ENCODE peak calls at places on chromosomes 6 and 20, in six cellular contexts. R is heart right ventricle, I is natural killer cell, H is neural crest cell, M is progenitor cell of endocrine pancreas, Y is cardiac muscle cell. Z is an unnamed sample.

GRCh38 chr6:48113130-48113529 is 2.1 kb upstream of the PTCHD4 start:
- DNase-seq in Y (no peak), R (no peak), H (no peak), I (no peak), M (no peak), Z (no peak)

GRCh38 chr6:151690303-151690702 is 117.2 kb upstream of the ESR1 start:
- DNase-seq in M (no peak), R (no peak), I (no peak), H (no peak), Y (peak), Z (no peak)

GRCh38 chr6:90284236-90284744 is 12.4 kb downstream of the BACH2 start:
- DNase-seq in Y (peak), H (no peak), R (no peak), I (peak), M (no peak), Z (no peak)

GRCh38 chr6:97068211-97068610 is 143.7 kb downstream of the KLHL32 start:
- DNase-seq in H (peak), R (no peak), M (no peak), Y (peak), I (no peak), Z (no peak)

GRCh38 chr20:2102585-2103453 is 1.2 kb downstream of the STK35 start:
- DNase-seq in Y (peak), I (peak), R (peak), M (peak), H (peak), Z (peak)

GRCh38 chr20:63192721-63193120 is 23.2 kb downstream of the YTHDF1 start:
- DNase-seq in M (no peak), I (no peak), H (no peak), Y (no peak), R (no peak), Z (no peak)

GRCh38 chr6:136822051-136822378 is 377 bp upstream of the PEX7 start:
- DNase-seq in R (no peak), I (no peak), H (no peak), Y (peak), M (no peak), Z (no peak)

GRCh38 chr20:48846516-48847492 is 19.0 kb upstream of the PREX1 start:
- DNase-seq in H (peak), Y (peak), R (no peak), I (no peak), M (no peak), Z (no peak)

GRCh38 chr20:52754366-52754765 is 217.8 kb upstream of the TSHZ2 start:
- DNase-seq in M (no peak), R (no peak), Y (no peak), H (no peak), I (no peak), Z (no peak)

GRCh38 chr6:117547688-117548621 is 54.4 kb downstream of the GOPC start:
- DNase-seq in H (no peak), I (peak), Y (peak), M (no peak), R (peak), Z (no peak)

GRCh38 chr20:48205786-48206185 is 420.5 kb upstream of the SULF2 start:
- DNase-seq in M (no peak), H (no peak), Y (no peak), R (no peak), I (no peak), Z (no peak)

GRCh38 chr6:14549319-14549770 is 431.8 kb downstream of the CD83 start:
- DNase-seq in Y (no peak), I (no peak), M (no peak), H (peak), R (no peak), Z (no peak)
- TF ChIP-seq CTCF in Y (no peak), I (no peak), M (no peak), H (no peak), R (no peak), Z (no peak)

GRCh38 chr6:145704153-145704781 is 31.1 kb downstream of the EPM2A start:
- DNase-seq in R (no peak), I (no peak), M (no peak), Y (peak), H (no peak), Z (no peak)
- TF ChIP-seq CTCF in R (peak), I (peak), M (peak), Y (peak), H (peak), Z (peak)

GRCh38 chr6:29014729-29015608 is 9.9 kb upstream of the ZNF311 start:
- DNase-seq in M (no peak), I (no peak), Y (peak), R (no peak), H (no peak), Z (no peak)
- TF ChIP-seq CTCF in M (peak), I (no peak), Y (no peak), R (no peak), H (peak), Z (peak)

DNA sequence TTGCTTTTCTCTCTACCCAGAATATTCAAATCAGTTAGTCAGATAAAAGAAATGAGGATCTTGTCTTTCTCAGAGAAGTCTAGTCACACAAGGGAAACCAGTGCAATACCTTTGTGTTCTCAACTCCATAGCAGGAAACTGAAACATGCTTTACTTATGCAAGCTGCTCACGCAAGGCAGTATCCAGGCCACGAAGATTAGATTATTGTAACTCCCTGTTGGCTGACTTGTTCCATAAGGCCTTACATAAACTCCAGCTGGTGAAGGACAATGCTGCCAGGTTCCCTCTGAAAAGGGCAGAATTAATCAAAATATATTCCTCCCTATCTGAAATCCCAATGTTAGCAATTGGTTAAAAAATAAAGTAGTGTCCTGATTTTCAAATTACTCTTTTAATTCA is 966.6 kb downstream of the HACE1 start:
- DNase-seq in I (no peak), R (no peak), Y (peak), H (no peak), M (no peak), Z (no peak)
- TF ChIP-seq CTCF in I (no peak), R (no peak), Y (no peak), H (no peak), M (no peak), Z (no peak)

DNA sequence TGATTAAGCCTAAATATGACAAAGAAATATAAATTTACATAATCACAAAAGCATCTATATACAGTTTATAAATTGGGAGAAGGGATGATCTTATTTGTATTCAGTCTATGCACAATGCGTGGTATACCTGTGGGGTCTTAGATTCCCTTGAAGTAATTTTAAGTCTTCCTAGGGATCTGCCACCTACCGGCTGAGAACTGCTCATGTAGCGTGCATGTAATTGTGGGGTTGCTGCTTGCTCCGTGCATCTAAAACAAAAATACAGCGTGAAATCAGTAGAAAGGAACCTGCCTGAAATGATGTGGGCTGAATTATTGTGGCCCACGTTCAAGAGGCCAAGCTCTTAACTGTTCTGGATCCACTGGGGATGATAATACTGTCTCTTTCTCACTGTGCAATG is 187.3 kb downstream of the MBOAT1 start:
- DNase-seq in R (no peak), M (no peak), Y (no peak), H (no peak), I (no peak), Z (no peak)
- TF ChIP-seq CTCF in R (no peak), M (peak), Y (no peak), H (no peak), I (no peak), Z (peak)

DNA sequence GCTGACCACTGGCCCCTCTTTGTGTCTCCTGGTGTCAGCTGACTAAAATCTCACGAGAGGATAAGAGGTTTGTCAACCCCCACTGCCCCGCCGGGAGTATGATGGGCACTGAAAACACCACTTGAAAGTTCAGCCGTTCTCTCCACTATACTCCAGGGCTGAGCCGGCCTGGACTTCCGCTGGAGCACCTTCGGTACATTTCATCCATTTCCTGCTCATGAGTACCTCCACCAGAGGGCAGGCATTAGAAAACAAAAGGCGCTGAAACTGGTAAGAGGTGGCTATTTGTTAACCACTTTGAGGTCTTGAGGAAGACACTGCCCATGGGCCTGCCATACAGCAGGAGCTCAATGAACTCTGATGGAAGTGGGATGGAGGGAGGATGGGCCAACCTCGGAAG is 17.9 kb upstream of the ANKRD60 start:
- DNase-seq in M (no peak), H (no peak), Y (peak), I (no peak), R (no peak), Z (no peak)
- TF ChIP-seq CTCF in M (peak), H (peak), Y (peak), I (no peak), R (peak), Z (peak)

DNA sequence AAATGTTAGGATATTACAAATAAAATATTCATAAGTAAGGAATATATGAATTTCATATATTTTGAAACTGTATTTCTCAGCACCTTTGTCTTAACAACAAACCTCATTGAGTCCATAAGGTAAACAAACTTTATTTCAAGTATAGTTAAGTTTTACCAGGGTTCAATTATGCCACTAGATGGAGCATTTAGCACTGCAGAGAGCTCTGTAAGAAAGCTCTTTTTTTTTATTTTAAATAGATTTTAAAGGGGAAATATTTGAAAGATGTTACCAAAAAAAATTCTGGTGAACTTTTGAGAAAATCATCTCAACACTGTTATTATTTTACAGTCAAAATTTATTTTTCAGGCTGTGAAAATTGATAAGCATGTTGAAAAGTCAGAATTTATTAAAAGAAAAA is 955.2 kb upstream of the EYS start:
- DNase-seq in H (no peak), I (no peak), Y (peak), M (no peak), R (no peak), Z (no peak)
- TF ChIP-seq CTCF in H (peak), I (no peak), Y (peak), M (peak), R (peak), Z (peak)

DNA sequence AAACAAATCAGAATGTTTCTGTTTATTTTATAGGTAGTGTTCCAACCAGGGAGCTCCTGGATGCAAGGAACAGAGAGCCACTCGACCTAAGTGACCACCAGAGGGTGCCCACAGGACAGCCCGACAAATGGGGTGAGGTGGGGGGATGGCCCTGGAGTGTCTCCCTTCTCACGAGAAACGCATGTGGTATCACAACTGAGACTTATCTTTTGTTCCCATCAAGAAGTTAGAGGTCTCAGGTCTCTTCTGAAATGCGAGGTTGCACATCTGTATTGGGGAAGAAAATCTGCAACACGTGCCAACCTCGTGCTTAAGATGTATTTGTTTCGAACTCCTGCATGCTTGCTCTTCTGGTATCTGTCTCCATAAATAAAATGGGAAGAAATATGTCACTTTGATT is 104.0 kb downstream of the ISM1 start:
- DNase-seq in M (no peak), R (no peak), Y (peak), I (no peak), H (no peak), Z (no peak)
- TF ChIP-seq CTCF in M (peak), R (peak), Y (peak), I (no peak), H (peak), Z (peak)

Z was measured in type B pancreatic cell.